ENCODE peak calls at places on chromosome 20, in five cellular contexts. L, V, K, D and W are unnamed samples. For H3K4me1, the result is how much of the 10 kb centered on the place peaks cover.

GRCh38 chr20:62476074-62476838 is 461 bp upstream of the GATA5 start:
- DNase-seq in L (no peak), V (no peak), K (no peak), D (no peak), W (no peak)

GRCh38 chr20:45833883-45834796 is 541 bp downstream of the SNX21 start:
- DNase-seq in L (no peak), V (peak), K (peak), D (peak), W (peak)

GRCh38 chr20:4225778-4226177 is 210.4 kb upstream of the RNF24 start:
- DNase-seq in L (no peak), V (no peak), K (no peak), D (no peak), W (peak)

GRCh38 chr20:3808544-3808943 is 11.8 kb upstream of the AP5S1 start:
- DNase-seq in L (no peak), V (no peak), K (no peak), D (no peak), W (no peak)

GRCh38 chr20:3406481-3407425 is 716 bp downstream of the DNAAF9 start:
- DNase-seq in L (no peak), V (peak), K (peak), D (peak), W (peak)

GRCh38 chr20:3209023-3209945 is at the start of gene ITPA:
- DNase-seq in L (no peak), V (peak), K (peak), D (no peak), W (peak)

GRCh38 chr20:61864481-61864880 is 201.2 kb downstream of the TAF4 start:
- DNase-seq in L (no peak), V (no peak), K (no peak), D (no peak), W (no peak)

GRCh38 chr20:21583486-21584168 is 69.8 kb upstream of the NKX2-2 start:
- DNase-seq in L (no peak), V (no peak), K (no peak), D (no peak), W (no peak)

GRCh38 chr20:45341939-45342862 is 6.0 kb downstream of the SDC4 start:
- DNase-seq in L (no peak), V (peak), K (peak), D (peak), W (peak)

DNA sequence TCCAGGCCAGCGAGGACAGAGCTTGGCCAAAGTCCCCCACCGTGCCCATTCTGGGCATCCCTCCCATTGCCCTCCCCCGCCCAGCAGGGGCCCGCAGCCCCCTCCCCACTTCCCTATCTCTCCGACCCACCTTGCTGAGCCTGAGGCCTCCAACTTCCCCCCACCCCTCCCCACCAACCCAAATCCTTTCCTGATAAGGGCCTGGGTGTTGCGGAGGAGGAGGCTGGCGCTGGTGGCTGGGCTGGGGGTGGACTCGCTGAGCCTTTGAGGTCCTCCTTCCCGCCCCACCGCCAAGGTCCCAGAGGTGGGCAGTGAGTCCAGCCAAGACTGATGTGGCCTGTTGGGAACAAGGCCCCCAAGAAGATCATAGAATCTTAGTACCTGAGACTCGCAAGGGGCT is 23.2 kb downstream of the C20orf203 start:
- DNase-seq in L (no peak), V (no peak), K (no peak), D (no peak), W (no peak)
- H3K4me1 ChIP-seq in L (under half), V (under half), K (under half), D (under half), W (under half)

GRCh38 chr20:5657190-5657872 is 92.9 kb upstream of the SHLD1 start:
- DNase-seq in L (no peak), V (peak), K (peak), D (no peak), W (peak)
- H3K4me1 ChIP-seq in L (under half), V (half or more), K (under half), D (under half), W (under half)

GRCh38 chr20:37989601-37990001 is 43.7 kb downstream of the TTI1 start:
- DNase-seq in L (no peak), V (peak), K (peak), D (no peak), W (no peak)

GRCh38 chr20:37987602-37988290 is 45.5 kb downstream of the TTI1 start:
- DNase-seq in L (no peak), V (no peak), K (no peak), D (no peak), W (no peak)

GRCh38 chr20:37990571-37991151 is 42.6 kb downstream of the TTI1 start:
- DNase-seq in L (no peak), V (peak), K (peak), D (no peak), W (no peak)

GRCh38 chr20:37986873-37987601 is 46.2 kb downstream of the TTI1 start:
- DNase-seq in L (no peak), V (peak), K (peak), D (peak), W (peak)

GRCh38 chr20:37988555-37988954 is 44.7 kb downstream of the TTI1 start:
- DNase-seq in L (no peak), V (no peak), K (no peak), D (no peak), W (no peak)
- H3K4me1 ChIP-seq in L (under half), V (half or more), K (half or more), D (under half), W (under half)

GRCh38 chr20:33812673-33813462 is 1.7 kb downstream of the CHMP4B start:
- DNase-seq in L (no peak), V (no peak), K (no peak), D (no peak), W (no peak)
- H3K4me1 ChIP-seq in L (under half), V (half or more), K (under half), D (under half), W (under half)

GRCh38 chr20:2114106-2114505 is 12.5 kb downstream of the STK35 start:
- DNase-seq in L (no peak), V (no peak), K (no peak), D (no peak), W (no peak)

GRCh38 chr20:2114560-2114959 is 12.9 kb downstream of the STK35 start:
- DNase-seq in L (no peak), V (no peak), K (no peak), D (no peak), W (no peak)

GRCh38 chr20:2114990-2115681 is 13.5 kb downstream of the STK35 start:
- DNase-seq in L (no peak), V (no peak), K (no peak), D (no peak), W (peak)

GRCh38 chr20:2118783-2119182 is 17.2 kb downstream of the STK35 start:
- DNase-seq in L (no peak), V (no peak), K (no peak), D (no peak), W (no peak)

DNA sequence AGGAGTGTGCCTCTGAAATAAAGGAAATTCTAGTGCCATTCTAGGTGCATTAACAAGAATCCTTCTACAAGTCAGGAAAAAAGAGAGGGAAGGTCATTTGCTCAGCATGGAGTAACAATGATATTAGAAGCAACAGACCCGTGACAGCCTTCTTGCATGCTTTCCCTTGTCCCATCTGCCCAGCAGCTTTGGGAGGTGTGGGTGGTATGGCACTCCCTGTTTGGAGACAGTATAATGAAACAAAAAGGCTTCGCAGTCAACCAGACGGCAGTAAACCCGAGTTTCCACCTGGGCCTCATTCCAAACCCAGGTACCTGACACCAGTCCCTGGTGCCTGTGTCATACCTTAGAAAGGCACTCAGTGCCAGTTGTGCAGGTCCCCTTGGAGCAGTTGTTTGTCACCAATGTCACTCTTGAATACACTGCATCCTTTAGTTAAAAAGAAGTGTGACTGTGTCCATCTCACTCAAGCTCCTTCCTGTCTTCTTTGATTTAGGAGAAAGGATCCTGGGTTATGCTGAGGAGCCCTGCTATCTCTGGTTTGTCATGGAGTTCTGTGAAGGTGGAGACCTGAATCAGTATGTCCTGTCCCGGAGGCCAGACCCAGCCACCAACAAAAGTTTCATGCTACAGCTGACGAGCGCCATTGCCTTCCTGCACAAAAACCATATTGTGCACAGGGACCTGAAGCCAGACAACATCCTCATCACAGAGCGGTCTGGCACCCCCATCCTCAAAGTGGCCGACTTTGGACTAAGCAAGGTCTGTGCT is 14.7 kb downstream of the STK35 start:
- DNase-seq in L (no peak), V (no peak), K (no peak), D (no peak), W (peak)
- H3K4me1 ChIP-seq in L (under half), V (half or more), K (under half), D (under half), W (under half)

GRCh38 chr20:50354690-50355592 is 155.2 kb upstream of the PTPN1 start:
- DNase-seq in L (no peak), V (no peak), K (no peak), D (no peak), W (no peak)
- H3K4me1 ChIP-seq in L (under half), V (under half), K (under half), D (under half), W (under half)

GRCh38 chr20:25537890-25538289 is 47.4 kb downstream of the NINL start:
- DNase-seq in L (no peak), V (no peak), K (no peak), D (no peak), W (no peak)

GRCh38 chr20:25541676-25542075 is 43.7 kb downstream of the NINL start:
- DNase-seq in L (no peak), V (no peak), K (no peak), D (no peak), W (no peak)

GRCh38 chr20:25540273-25540672 is 45.1 kb downstream of the NINL start:
- DNase-seq in L (peak), V (no peak), K (no peak), D (no peak), W (no peak)

GRCh38 chr20:25538838-25539665 is 46.3 kb downstream of the NINL start:
- DNase-seq in L (no peak), V (no peak), K (no peak), D (no peak), W (no peak)

DNA sequence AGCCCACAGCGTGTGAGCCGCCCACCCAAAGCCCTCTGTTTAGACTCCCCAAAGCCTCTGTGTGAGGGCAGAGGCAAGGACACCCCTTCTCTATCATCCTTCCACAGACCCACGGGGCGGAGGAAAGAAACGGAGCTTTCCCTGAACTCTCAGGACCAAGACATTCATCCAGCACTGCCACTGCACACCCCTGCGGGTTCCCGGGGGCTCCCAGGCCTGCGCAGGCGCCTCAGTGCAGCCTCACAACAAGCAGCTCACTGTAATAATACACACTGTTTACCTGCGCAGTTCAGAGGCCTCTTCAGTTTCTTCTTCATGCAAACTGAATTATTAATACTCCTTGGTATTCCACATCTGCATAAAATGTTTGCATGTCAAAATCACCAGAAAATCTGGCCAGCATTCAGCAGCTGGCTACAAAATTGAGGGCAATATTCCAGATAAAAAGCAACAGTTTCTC is 45.6 kb downstream of the NINL start:
- DNase-seq in L (no peak), V (no peak), K (no peak), D (no peak), W (no peak)
- H3K4me1 ChIP-seq in L (under half), V (under half), K (under half), D (under half), W (under half)

GRCh38 chr20:59693587-59693986 is 89.2 kb downstream of the PHACTR3 start:
- DNase-seq in L (no peak), V (no peak), K (no peak), D (no peak), W (no peak)
- H3K4me1 ChIP-seq in L (under half), V (under half), K (under half), D (under half), W (under half)